ENCODE peak calls at places on chromosome 11, in nine cellular contexts. H, Z, L, Q, I, A, E, B and N are unnamed samples.

GRCh38 chr11:86115542-86116385 is 46.9 kb upstream of the PICALM start:
- DNase-seq in H (no peak), Z (no peak), L (no peak), Q (no peak), I (no peak), A (no peak), E (no peak), B (no peak), N (no peak)

GRCh38 chr11:79042824-79043223 is 398.0 kb downstream of the TENM4 start:
- DNase-seq in H (no peak), Z (no peak), L (no peak), Q (no peak), I (no peak), A (no peak), E (no peak), B (no peak), N (no peak)

GRCh38 chr11:76327756-76328388 is 53.1 kb downstream of the THAP12 start:
- DNase-seq in H (no peak), Z (no peak), L (no peak), Q (no peak), I (no peak), A (no peak), E (peak), B (no peak), N (no peak)

GRCh38 chr11:123776160-123776559 is 21.8 kb upstream of the OR6X1 start:
- DNase-seq in H (no peak), Z (no peak), L (no peak), Q (no peak), I (no peak), A (no peak), E (no peak), B (no peak), N (no peak)

GRCh38 chr11:102111787-102112653 is 1.8 kb downstream of the YAP1 start:
- DNase-seq in H (no peak), Z (peak), L (peak), Q (peak), I (no peak), A (peak), E (no peak), B (no peak), N (no peak)

GRCh38 chr11:8333431-8334401 is 70.0 kb upstream of the LMO1 start:
- DNase-seq in H (no peak), Z (peak), L (no peak), Q (no peak), I (no peak), A (peak), E (no peak), B (no peak), N (no peak)

GRCh38 chr11:84022221-84022620 is 736.1 kb upstream of the CCDC90B start:
- DNase-seq in H (no peak), Z (no peak), L (no peak), Q (no peak), I (peak), A (peak), E (no peak), B (no peak), N (no peak)

GRCh38 chr11:68865241-68865640 is 23.5 kb upstream of the CPT1A start:
- DNase-seq in H (no peak), Z (peak), L (no peak), Q (no peak), I (no peak), A (no peak), E (no peak), B (no peak), N (no peak)

GRCh38 chr11:131864205-131864604 is 493.8 kb downstream of the NTM start:
- DNase-seq in H (no peak), Z (no peak), L (no peak), Q (no peak), I (no peak), A (peak), E (no peak), B (no peak), N (no peak)

GRCh38 chr11:108960498-108960897 is 295.6 kb downstream of the DDX10 start:
- DNase-seq in H (no peak), Z (no peak), L (no peak), Q (no peak), I (peak), A (peak), E (no peak), B (no peak), N (no peak)

GRCh38 chr11:21401496-21401895 is 732.1 kb downstream of the NELL1 start:
- DNase-seq in H (no peak), Z (no peak), L (no peak), Q (no peak), I (no peak), A (no peak), E (no peak), B (no peak), N (no peak)

GRCh38 chr11:132983289-132983688 is 549.0 kb downstream of the OPCML start:
- DNase-seq in H (no peak), Z (no peak), L (no peak), Q (no peak), I (no peak), A (no peak), E (no peak), B (no peak), N (no peak)

GRCh38 chr11:45527898-45528297 is 137.5 kb downstream of the CHST1 start:
- DNase-seq in H (no peak), Z (no peak), L (no peak), Q (no peak), I (no peak), A (no peak), E (no peak), B (no peak), N (no peak)

GRCh38 chr11:118283756-118284350 is 19.8 kb upstream of the MPZL2 start:
- DNase-seq in H (no peak), Z (no peak), L (no peak), Q (no peak), I (no peak), A (no peak), E (no peak), B (no peak), N (no peak)

GRCh38 chr11:57444362-57445074 is 15.8 kb upstream of the RTN4RL2 start:
- DNase-seq in H (no peak), Z (no peak), L (no peak), Q (no peak), I (no peak), A (no peak), E (no peak), B (no peak), N (no peak)

GRCh38 chr11:92846542-92847125 is 122.8 kb upstream of the MTNR1B start:
- DNase-seq in H (no peak), Z (no peak), L (no peak), Q (no peak), I (no peak), A (no peak), E (no peak), B (no peak), N (no peak)

GRCh38 chr11:47856186-47856585 is 8.0 kb upstream of the NUP160 start:
- DNase-seq in H (no peak), Z (no peak), L (no peak), Q (no peak), I (no peak), A (no peak), E (no peak), B (no peak), N (no peak)

DNA sequence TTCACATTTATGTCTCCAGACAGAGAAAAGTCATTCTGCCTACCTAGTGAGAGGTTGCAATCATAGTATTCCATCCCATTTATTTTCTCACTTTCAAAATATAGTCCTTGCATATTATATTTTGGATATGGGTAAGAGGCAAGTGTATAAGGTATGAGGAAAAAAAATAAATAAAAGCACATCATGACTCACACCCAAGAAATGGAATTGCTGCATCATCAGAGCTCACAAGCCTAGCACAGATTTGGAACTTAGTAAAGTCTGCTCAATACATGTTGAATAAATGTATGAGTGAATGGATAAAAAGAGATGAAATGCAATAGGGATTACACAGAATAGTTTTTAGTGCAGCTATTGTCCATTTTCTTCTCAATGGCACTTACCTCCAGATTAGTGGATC is 2.5 kb upstream of the OR51G1 start:
- DNase-seq in H (no peak), Z (no peak), L (no peak), Q (no peak), I (no peak), A (no peak), E (no peak), B (no peak), N (peak)
- H3K27ac ChIP-seq in H (no peak), Z (no peak), L (no peak), Q (no peak), I (no peak), A (no peak), E (no peak), B (no peak), N (no peak)

DNA sequence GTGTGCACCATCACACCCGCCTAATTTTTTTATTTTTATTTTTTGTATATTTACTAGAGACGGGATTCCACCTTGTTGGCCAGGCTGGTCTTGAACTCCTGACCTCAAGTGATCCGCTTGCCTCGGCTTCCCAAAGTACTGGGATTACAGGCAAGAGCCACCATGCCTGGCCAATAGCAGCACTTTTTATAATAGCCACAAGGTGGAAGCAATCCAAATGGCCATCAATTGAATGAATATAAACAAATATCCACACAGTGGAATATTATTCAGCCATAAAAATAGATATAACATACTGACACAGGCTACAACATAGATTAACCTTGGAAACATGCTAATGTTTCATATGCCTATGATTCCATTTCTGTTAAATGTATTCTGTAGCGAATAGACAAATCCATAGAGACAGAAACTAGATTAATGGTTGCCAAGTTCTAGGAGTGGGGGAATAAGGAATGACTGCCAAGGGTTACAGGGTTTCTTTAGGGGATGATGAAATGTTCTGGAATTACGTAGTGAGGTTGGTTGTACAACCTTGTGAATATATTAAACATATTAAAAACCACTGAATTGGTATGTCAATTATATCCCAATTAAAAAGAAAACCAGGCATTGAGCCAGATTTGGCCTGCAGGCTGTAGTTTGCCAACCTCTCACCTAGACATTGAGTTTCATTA is 4.8 kb downstream of the VPS51 start:
- DNase-seq in H (no peak), Z (no peak), L (no peak), Q (no peak), I (no peak), A (no peak), E (no peak), B (no peak), N (no peak)
- TF ChIP-seq CTCF in H (no peak), Z (no peak), L (no peak), Q (no peak), I (no peak), A (no peak), E (no peak), B (no peak), N (peak)

GRCh38 chr11:73981051-73981805 is 1.4 kb downstream of the UCP2 start:
- DNase-seq in H (no peak), Z (peak), L (no peak), Q (no peak), I (no peak), A (no peak), E (no peak), B (no peak), N (no peak)
- H3K4me3 ChIP-seq in H (no peak), Z (peak), L (peak), Q (peak), I (peak), A (peak), E (peak), B (peak), N (no peak)

GRCh38 chr11:7167976-7168740 is 79.4 kb downstream of the RBMXL2 start:
- DNase-seq in H (no peak), Z (no peak), L (no peak), Q (no peak), I (no peak), A (no peak), E (no peak), B (no peak), N (no peak)
- H3K27ac ChIP-seq in H (no peak), Z (no peak), L (no peak), Q (no peak), I (no peak), A (no peak), E (no peak), B (no peak), N (no peak)

GRCh38 chr11:26112190-26112715 is 219.7 kb upstream of the ANO3 start:
- DNase-seq in H (no peak), Z (no peak), L (no peak), Q (no peak), I (no peak), A (no peak), E (no peak), B (no peak), N (no peak)
- TF ChIP-seq CTCF in H (no peak), Z (no peak), L (no peak), Q (no peak), I (no peak), A (no peak), E (no peak), B (no peak), N (no peak)